ENCODE peak calls at places on chromosomes 11 and 22, in eight cellular contexts. R is lower lobe of right lung, V is AG10803, O is fibroblast of the aortic adventitia, X is spleen, H is progenitor cell of endocrine pancreas, M is upper lobe of right lung, K is type B pancreatic cell. C is an unnamed sample.
A peak's percentile ranks its signal among the peaks of the same experiment; 100 is the strongest.

GRCh38 chr11:10752061-10752460 is 1.0 kb downstream of the CTR9 start:
- DNase-seq in M (no peak), H (no peak), K (no peak), R (no peak), O (no peak), X (no peak), V (no peak), C (no peak)

GRCh38 chr22:17430298-17430900 is 61.1 kb downstream of the CECR2 start:
- DNase-seq in H (no peak), M (no peak), O (peak; percentile 64), V (no peak), R (no peak), K (no peak), X (no peak), C (no peak)

GRCh38 chr22:49009359-49010063 is 818.2 kb downstream of the BRD1 start:
- DNase-seq in H (no peak), O (no peak), M (peak; percentile 41), V (no peak), K (peak; percentile 49), X (peak; percentile 55), R (peak; percentile 15), C (no peak)

GRCh38 chr22:42670921-42671709 is 21.9 kb upstream of the CYB5R3 start:
- DNase-seq in O (no peak), V (no peak), R (no peak), K (no peak), M (no peak), X (no peak), H (no peak), C (no peak)

GRCh38 chr11:79052539-79052938 is 388.3 kb downstream of the TENM4 start:
- DNase-seq in X (no peak), M (no peak), R (no peak), H (no peak), V (no peak), O (no peak), K (no peak), C (no peak)

GRCh38 chr11:46055371-46055770 is 65.9 kb downstream of the PHF21A start:
- DNase-seq in O (peak; percentile 52), R (no peak), M (no peak), K (no peak), X (no peak), V (peak; percentile 42), H (no peak), C (no peak)

GRCh38 chr11:5992150-5992549 is 5.4 kb upstream of the OR52L1 start:
- DNase-seq in K (no peak), M (no peak), V (no peak), O (peak; percentile 11), X (no peak), R (no peak), H (no peak), C (no peak)

GRCh38 chr11:116879789-116880402 is 42.5 kb upstream of the APOA1 start:
- DNase-seq in X (no peak), M (no peak), R (no peak), V (peak; percentile 82), K (no peak), H (no peak), O (peak; percentile 87), C (no peak)

GRCh38 chr22:30253205-30253852 is 6.8 kb upstream of the LIF start:
- DNase-seq in M (peak; percentile 77), H (no peak), X (no peak), O (peak; percentile 62), K (no peak), R (no peak), V (no peak), C (no peak)

GRCh38 chr11:94974178-94974577 is 669 bp downstream of the KDM4D start:
- DNase-seq in H (no peak), V (no peak), R (no peak), K (no peak), O (peak; percentile 1), X (no peak), M (no peak), C (no peak)

GRCh38 chr11:47946682-47947575 is 33.4 kb upstream of the PTPRJ start:
- DNase-seq in M (peak; percentile 87), O (peak; percentile 99), R (peak; percentile 85), H (no peak), K (no peak), X (peak; percentile 75), V (peak; percentile 96), C (peak; percentile 70)

GRCh38 chr11:107691003-107691402 is 20.9 kb downstream of the SLN start:
- DNase-seq in M (no peak), K (no peak), O (peak; percentile 95), X (no peak), R (no peak), V (no peak), H (no peak), C (no peak)

GRCh38 chr11:117861151-117862018 is 15.1 kb downstream of the FXYD6 start:
- DNase-seq in M (no peak), R (no peak), X (no peak), H (no peak), K (no peak), V (no peak), O (no peak), C (no peak)

DNA sequence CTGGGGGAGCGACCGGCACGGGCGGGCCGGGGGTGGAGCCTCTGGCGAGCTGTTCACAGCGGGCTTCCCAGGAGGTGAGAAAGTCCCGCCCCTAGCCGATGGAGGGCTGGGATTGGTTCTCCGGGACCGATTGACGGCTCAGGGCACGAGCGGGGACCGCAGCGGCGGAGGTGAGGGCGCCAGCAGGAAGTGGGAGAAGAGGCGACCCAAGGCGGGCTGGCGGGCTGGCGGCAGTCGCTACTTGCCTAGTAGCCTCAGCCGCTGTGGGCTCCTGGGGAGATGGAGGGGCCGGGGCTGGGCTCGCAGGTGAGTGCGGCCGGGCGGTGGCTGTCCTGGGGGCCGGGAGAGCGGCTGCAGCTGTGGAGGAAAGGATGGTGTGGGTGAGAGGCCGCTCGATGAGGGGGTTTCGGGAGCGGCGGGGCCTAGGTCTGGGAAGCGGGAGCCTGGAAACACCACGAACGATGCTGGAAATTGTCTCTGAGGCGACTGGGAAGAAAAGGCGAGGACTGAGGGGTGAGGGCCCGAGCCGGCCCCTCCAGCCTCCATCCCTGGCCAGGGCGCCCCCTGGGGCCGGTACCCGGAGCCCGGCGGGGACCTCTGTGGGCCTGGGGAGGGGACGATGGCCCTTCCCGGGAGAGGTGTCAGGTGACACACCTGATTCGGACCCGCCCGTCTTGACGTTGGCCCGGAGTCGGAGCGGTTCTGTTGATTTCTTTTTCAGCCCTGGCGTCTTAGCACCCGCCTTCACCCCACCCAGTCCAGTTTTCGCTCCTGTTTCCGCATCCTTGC is at the start of gene ZDHHC13:
- DNase-seq in X (peak; percentile 99), O (peak; percentile 81), H (peak; percentile 93), M (peak; percentile 97), V (peak; percentile 82), K (peak; percentile 92), R (peak; percentile 96), C (peak; percentile 90)
- TF ChIP-seq CTCF in X (no peak), O (peak; percentile 48), H (peak; percentile 57), M (peak; percentile 33), V (peak; percentile 47), K (peak; percentile 39), R (peak; percentile 29), C (no peak)

GRCh38 chr22:22348815-22349454 is 104.3 kb downstream of the VPREB1 start:
- DNase-seq in O (no peak), V (no peak), R (no peak), K (no peak), X (no peak), H (no peak), M (no peak), C (no peak)

GRCh38 chr22:22346401-22347107 is 102.0 kb downstream of the VPREB1 start:
- DNase-seq in H (no peak), M (no peak), O (no peak), R (no peak), X (no peak), K (no peak), V (no peak), C (no peak)

GRCh38 chr22:22345781-22346180 is 101.2 kb downstream of the VPREB1 start:
- DNase-seq in K (no peak), O (no peak), V (no peak), X (no peak), M (no peak), R (no peak), H (no peak), C (no peak)

GRCh38 chr22:22349455-22349836 is 104.9 kb downstream of the VPREB1 start:
- DNase-seq in K (no peak), R (no peak), M (no peak), O (no peak), V (no peak), H (no peak), X (no peak), C (no peak)

DNA sequence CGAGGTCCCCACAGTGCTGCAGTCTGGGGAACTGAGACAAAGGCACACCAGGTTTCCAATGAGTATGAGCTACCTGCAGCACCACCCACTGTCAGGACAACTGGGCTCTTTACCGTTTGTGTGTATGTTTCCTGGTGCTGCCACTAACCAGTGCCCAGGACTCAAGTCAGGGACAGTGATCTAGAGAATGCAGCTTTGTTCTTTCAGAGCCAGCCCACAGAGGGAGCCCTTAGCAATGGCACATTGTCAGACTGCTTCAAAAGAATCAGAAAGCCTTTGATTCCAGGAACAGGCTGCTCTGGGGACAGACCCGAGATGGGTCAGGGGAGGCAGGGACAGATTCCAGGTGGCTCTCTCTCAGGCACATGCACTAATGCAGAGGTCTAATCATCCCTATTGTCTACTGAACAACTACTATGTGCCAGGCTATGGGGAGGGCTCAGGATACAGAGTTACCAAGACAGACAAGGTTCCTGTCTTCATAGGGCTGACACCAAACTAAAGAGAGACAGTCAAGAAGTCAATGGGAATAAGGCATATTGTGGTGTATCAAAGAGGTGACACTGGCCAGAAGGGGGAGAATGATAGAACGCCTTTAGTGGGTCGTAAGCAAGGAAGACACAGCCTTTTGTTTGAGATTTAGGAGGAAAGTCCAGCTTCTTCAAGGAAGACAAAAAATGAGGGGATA is 103.7 kb downstream of the VPREB1 start:
- DNase-seq in O (no peak), M (no peak), K (no peak), H (no peak), R (no peak), V (no peak), X (no peak), C (no peak)
- TF ChIP-seq CTCF in O (no peak), M (no peak), K (peak; percentile 43), H (peak; percentile 36), R (no peak), V (peak; percentile 10), X (no peak), C (no peak)

GRCh38 chr11:12485328-12485727 is 108.0 kb downstream of the PARVA start:
- DNase-seq in R (no peak), M (no peak), O (no peak), H (no peak), K (no peak), V (no peak), X (no peak), C (no peak)
- TF ChIP-seq CTCF in R (peak; percentile 29), M (peak; percentile 35), O (peak; percentile 62), H (peak; percentile 50), K (peak; percentile 63), V (peak; percentile 49), X (no peak), C (no peak)

DNA sequence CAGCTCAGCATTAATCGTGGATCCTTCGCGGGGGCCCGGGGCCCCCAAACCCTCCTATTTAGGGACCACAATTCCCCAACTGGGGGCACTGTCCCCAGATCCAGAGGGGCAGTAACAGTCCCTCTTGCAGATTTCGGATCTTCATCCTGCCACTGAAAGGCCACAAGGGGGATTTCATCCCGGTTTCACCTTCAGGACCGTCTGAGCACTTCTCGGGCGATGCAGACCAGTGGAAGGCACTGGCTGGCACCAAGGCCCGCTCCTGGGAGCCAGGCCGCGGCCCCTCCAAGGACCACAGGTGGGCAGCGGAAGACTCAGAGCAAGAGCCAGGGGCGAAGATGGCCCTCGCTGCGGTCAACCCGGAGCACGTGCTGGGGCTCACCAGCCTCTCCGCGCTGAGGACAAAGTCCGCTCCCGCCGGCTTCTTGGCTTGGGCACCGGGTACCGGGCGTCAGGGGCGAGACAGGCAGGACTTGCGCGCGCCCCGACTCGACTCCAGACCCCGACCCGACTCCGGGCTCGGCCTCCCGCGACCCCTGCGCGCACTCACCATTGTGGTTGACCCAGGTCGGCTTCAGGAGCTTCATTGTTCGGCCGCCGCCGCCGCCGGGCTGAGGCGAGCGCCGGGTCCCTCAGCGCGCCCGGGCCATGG is 517 bp downstream of the HIRA start:
- DNase-seq in R (peak; percentile 60), H (peak; percentile 30), O (peak; percentile 36), M (peak; percentile 70), K (peak; percentile 73), V (peak; percentile 25), X (peak; percentile 91), C (no peak)
- TF ChIP-seq CTCF in R (no peak), H (peak; percentile 51), O (peak; percentile 37), M (no peak), K (peak; percentile 51), V (peak; percentile 29), X (no peak), C (no peak)

C was measured in omental fat pad.